ENCODE peak calls at places on chromosome 12, in six cellular contexts. D is IMR-90; J is CD8-positive, alpha-beta T cell; Y is fibroblast of pulmonary artery; R is AG09319; C is endodermal cell. T is an unnamed sample.

GRCh38 chr12:332581-333205 is 56.4 kb downstream of the KDM5A start:
- DNase-seq in D (no peak), J (no peak), Y (peak), R (no peak), C (no peak), T (no peak)

GRCh38 chr12:108832208-108832607 is 25.2 kb downstream of the SSH1 start:
- DNase-seq in D (no peak), J (no peak), Y (no peak), R (no peak), C (no peak), T (no peak)

GRCh38 chr12:123519151-123520001 is 14.1 kb downstream of the RILPL1 start:
- DNase-seq in D (peak), J (no peak), Y (peak), R (no peak), C (no peak), T (no peak)

GRCh38 chr12:24911284-24911791 is 37.6 kb downstream of the BCAT1 start:
- DNase-seq in D (peak), J (no peak), Y (peak), R (peak), C (no peak), T (no peak)

GRCh38 chr12:95975491-95975890 is 20.7 kb downstream of the HAL start:
- DNase-seq in D (no peak), J (no peak), Y (no peak), R (no peak), C (no peak), T (no peak)

GRCh38 chr12:46774011-46774633 is 51.7 kb downstream of the SLC38A4 start:
- DNase-seq in D (peak), J (no peak), Y (peak), R (no peak), C (no peak), T (no peak)

GRCh38 chr12:130826151-130826801 is 12.8 kb downstream of the STX2 start:
- DNase-seq in D (peak), J (peak), Y (peak), R (no peak), C (peak), T (no peak)

GRCh38 chr12:28162697-28163096 is 27.6 kb upstream of the CCDC91 start:
- DNase-seq in D (no peak), J (no peak), Y (no peak), R (no peak), C (no peak), T (no peak)

GRCh38 chr12:48219635-48220034 is 16.5 kb upstream of the OR10AD1 start:
- DNase-seq in D (no peak), J (no peak), Y (no peak), R (no peak), C (no peak), T (no peak)

GRCh38 chr12:131055093-131055465 is 101.4 kb downstream of the ADGRD1 start:
- DNase-seq in D (no peak), J (no peak), Y (no peak), R (no peak), C (peak), T (no peak)

GRCh38 chr12:42370013-42370412 is 44.0 kb downstream of the PPHLN1 start:
- DNase-seq in D (no peak), J (no peak), Y (no peak), R (no peak), C (no peak), T (no peak)

GRCh38 chr12:26723379-26724308 is 109.3 kb downstream of the ITPR2 start:
- DNase-seq in D (peak), J (no peak), Y (peak), R (no peak), C (no peak), T (no peak)

GRCh38 chr12:46185686-46186085 is 83.2 kb downstream of the SLC38A1 start:
- DNase-seq in D (no peak), J (no peak), Y (no peak), R (no peak), C (no peak), T (no peak)

GRCh38 chr12:76685246-76685678 is 78.7 kb upstream of the ZDHHC17 start:
- DNase-seq in D (peak), J (no peak), Y (peak), R (no peak), C (peak), T (no peak)

GRCh38 chr12:64373204-64373603 is 17.4 kb downstream of the C12orf56 start:
- DNase-seq in D (no peak), J (no peak), Y (no peak), R (no peak), C (no peak), T (no peak)

GRCh38 chr12:19234991-19235876 is 105.7 kb downstream of the PLEKHA5 start:
- DNase-seq in D (peak), J (no peak), Y (peak), R (no peak), C (no peak), T (no peak)

GRCh38 chr12:24845615-24846014 is 103.3 kb downstream of the BCAT1 start:
- DNase-seq in D (peak), J (no peak), Y (no peak), R (no peak), C (no peak), T (no peak)

GRCh38 chr12:89890191-89890590 is 181.6 kb upstream of the ATP2B1 start:
- DNase-seq in D (no peak), J (no peak), Y (no peak), R (no peak), C (no peak), T (no peak)

GRCh38 chr12:125296701-125297100 is 231.5 kb downstream of the AACS start:
- DNase-seq in D (no peak), J (no peak), Y (no peak), R (no peak), C (no peak), T (no peak)

GRCh38 chr12:12919666-12920435 is 28.5 kb downstream of the GPRC5A start:
- DNase-seq in D (no peak), J (no peak), Y (no peak), R (no peak), C (peak), T (no peak)

GRCh38 chr12:62512901-62513300 is 46.3 kb downstream of the MON2 start:
- DNase-seq in D (no peak), J (no peak), Y (no peak), R (no peak), C (no peak), T (no peak)

GRCh38 chr12:6532927-6533652 is 1.2 kb upstream of the GAPDH start:
- DNase-seq in D (peak), J (no peak), Y (peak), R (no peak), C (peak), T (peak)

GRCh38 chr12:116459921-116460666 is 99.1 kb upstream of the MAP1LC3B2 start:
- DNase-seq in D (no peak), J (no peak), Y (no peak), R (no peak), C (no peak), T (no peak)

GRCh38 chr12:48991247-48992050 is 7.7 kb downstream of the DDN start:
- DNase-seq in D (no peak), J (no peak), Y (no peak), R (no peak), C (no peak), T (no peak)

GRCh38 chr12:118044075-118044474 is 16.9 kb downstream of the WSB2 start:
- DNase-seq in D (no peak), J (no peak), Y (no peak), R (no peak), C (no peak), T (no peak)

GRCh38 chr12:104460041-104460757 is 3.5 kb downstream of the CHST11 start:
- DNase-seq in D (no peak), J (no peak), Y (no peak), R (no peak), C (peak), T (no peak)

GRCh38 chr12:104456950-104457745 is 400 bp downstream of the CHST11 start:
- DNase-seq in D (peak), J (peak), Y (peak), R (peak), C (peak), T (peak)

GRCh38 chr12:104459556-104459909 is 2.8 kb downstream of the CHST11 start:
- DNase-seq in D (no peak), J (no peak), Y (no peak), R (no peak), C (no peak), T (no peak)

GRCh38 chr12:104457746-104458644 is 1.2 kb downstream of the CHST11 start:
- DNase-seq in D (no peak), J (peak), Y (no peak), R (no peak), C (peak), T (peak)

GRCh38 chr12:104458645-104459555 is 2.2 kb downstream of the CHST11 start:
- DNase-seq in D (no peak), J (no peak), Y (peak), R (no peak), C (peak), T (no peak)
- TF ChIP-seq CTCF in D (no peak), J (no peak), Y (no peak), R (no peak), C (no peak), T (peak)

GRCh38 chr12:44464180-44464579 is 411.9 kb downstream of the NELL2 start:
- DNase-seq in D (no peak), J (no peak), Y (no peak), R (no peak), C (no peak), T (no peak)

GRCh38 chr12:44459569-44459968 is 416.5 kb downstream of the NELL2 start:
- DNase-seq in D (no peak), J (no peak), Y (no peak), R (no peak), C (no peak), T (no peak)

GRCh38 chr12:44462729-44463128 is 413.4 kb downstream of the NELL2 start:
- DNase-seq in D (no peak), J (no peak), Y (no peak), R (no peak), C (no peak), T (no peak)

DNA sequence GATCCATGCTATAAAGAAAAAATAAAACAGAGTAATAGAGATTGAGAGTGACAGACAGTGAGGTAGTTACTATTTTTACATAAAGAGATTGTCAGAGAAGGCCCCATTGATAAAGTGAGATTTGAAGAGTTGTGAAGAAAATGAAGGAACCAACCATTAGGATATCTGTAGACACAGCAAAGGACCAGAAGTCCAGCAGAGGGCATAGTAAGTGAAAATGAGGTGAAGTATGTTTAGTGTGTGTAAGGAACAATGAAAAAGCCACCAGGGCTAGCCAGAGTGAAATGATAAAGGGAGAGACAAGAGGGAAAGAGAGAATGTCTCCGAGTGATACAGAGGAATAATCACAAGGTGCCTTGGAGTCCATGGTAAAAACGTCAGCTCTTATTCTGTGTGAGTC is 411.0 kb downstream of the NELL2 start:
- DNase-seq in D (no peak), J (no peak), Y (no peak), R (no peak), C (no peak), T (no peak)
- TF ChIP-seq CTCF in D (no peak), J (no peak), Y (no peak), R (no peak), C (peak), T (peak)

GRCh38 chr12:79569679-79570078 is 121.1 kb downstream of the PAWR start:
- DNase-seq in D (no peak), J (no peak), Y (no peak), R (no peak), C (no peak), T (no peak)

GRCh38 chr12:79566452-79566851 is 124.3 kb downstream of the PAWR start:
- DNase-seq in D (peak), J (no peak), Y (peak), R (no peak), C (no peak), T (no peak)

GRCh38 chr12:79561401-79562132 is 129.2 kb downstream of the PAWR start:
- DNase-seq in D (no peak), J (no peak), Y (no peak), R (no peak), C (peak), T (no peak)

GRCh38 chr12:79563021-79563739 is 127.6 kb downstream of the PAWR start:
- DNase-seq in D (no peak), J (no peak), Y (no peak), R (no peak), C (no peak), T (no peak)

DNA sequence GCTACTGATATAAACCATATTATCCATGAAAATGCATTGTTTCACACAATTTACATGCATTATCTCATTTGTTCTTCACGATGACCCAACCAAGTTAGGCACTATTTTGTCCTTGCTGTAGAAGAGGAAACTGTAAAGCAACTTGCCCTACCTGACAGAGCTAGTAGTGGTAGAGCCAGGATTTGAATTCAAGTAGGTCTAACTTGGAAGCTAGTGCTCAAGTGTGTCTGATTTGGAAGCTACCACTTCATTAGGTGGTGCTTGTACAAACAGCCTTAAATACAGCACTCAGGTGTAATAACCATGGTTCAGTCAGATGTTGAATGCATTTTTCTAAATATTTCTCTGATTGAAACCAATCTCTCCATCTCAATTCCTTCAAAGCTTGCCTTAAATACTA is 123.6 kb downstream of the PAWR start:
- DNase-seq in D (no peak), J (no peak), Y (no peak), R (no peak), C (no peak), T (no peak)
- TF ChIP-seq CTCF in D (no peak), J (no peak), Y (no peak), R (no peak), C (no peak), T (no peak)

GRCh38 chr12:104641862-104642261 is 185.1 kb downstream of the CHST11 start:
- DNase-seq in D (no peak), J (no peak), Y (no peak), R (no peak), C (no peak), T (no peak)
- TF ChIP-seq CTCF in D (no peak), J (no peak), Y (no peak), R (no peak), C (no peak), T (no peak)

DNA sequence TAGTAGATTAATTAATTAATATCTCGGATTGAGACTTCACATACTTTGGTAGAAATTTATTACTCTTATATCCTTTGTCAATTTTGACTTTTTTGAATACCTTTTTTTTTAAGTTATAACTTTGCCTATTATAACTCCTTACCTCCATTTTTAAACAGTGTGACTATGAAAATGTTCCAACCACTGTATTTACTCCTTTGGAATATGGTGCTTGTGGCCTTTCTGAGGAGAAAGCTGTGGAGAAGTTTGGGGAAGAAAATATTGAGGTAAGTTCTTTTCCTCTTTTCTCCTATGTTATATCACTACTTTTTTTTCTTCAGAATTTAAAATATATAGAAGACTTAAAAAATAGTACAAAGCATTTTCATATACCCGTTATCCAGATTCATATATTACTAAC is 27.8 kb downstream of the EID3 start:
- DNase-seq in D (no peak), J (no peak), Y (no peak), R (no peak), C (no peak), T (no peak)
- TF ChIP-seq CTCF in D (no peak), J (no peak), Y (no peak), R (no peak), C (no peak), T (no peak)

T was measured in progenitor cell of endocrine pancreas.